ENCODE peak calls at places on chromosomes 1 and 21, in six cellular contexts. L is H9, F is IMR-90, D is trophoblast cell, O is neuronal stem cell, I is H1. C is an unnamed sample.

GRCh38 chr1:3349161-3349967 is 105.1 kb upstream of the ARHGEF16 start:
- DNase-seq in F (no peak), O (peak; percentile 31), L (peak; percentile 57), D (no peak), I (no peak), C (no peak)

GRCh38 chr1:27785763-27786162 is 12.7 kb downstream of the STX12 start:
- DNase-seq in I (no peak), O (no peak), F (peak; percentile 29), D (peak; percentile 73), L (no peak), C (peak; percentile 18)

GRCh38 chr1:153760440-153760839 is 14.8 kb upstream of the SLC27A3 start:
- DNase-seq in F (peak; percentile 68), I (no peak), O (no peak), L (no peak), D (no peak), C (no peak)

GRCh38 chr21:28899220-28899619 is 93.5 kb downstream of the LTN1 start:
- DNase-seq in L (no peak), D (no peak), F (no peak), O (no peak), I (no peak), C (no peak)

GRCh38 chr1:19448491-19449439 is 36.6 kb downstream of the CAPZB start:
- DNase-seq in D (peak; percentile 26), F (peak; percentile 93), L (no peak), O (no peak), I (no peak), C (peak; percentile 94)

GRCh38 chr1:63774617-63775417 is 1.0 kb downstream of the ROR1 start:
- DNase-seq in D (peak; percentile 19), O (peak; percentile 62), F (peak; percentile 36), L (peak; percentile 70), I (peak; percentile 81), C (peak; percentile 70)

GRCh38 chr1:165050246-165050645 is 306.3 kb downstream of the LMX1A start:
- DNase-seq in L (no peak), D (peak; percentile 39), O (no peak), I (no peak), F (no peak), C (no peak)

GRCh38 chr1:171611306-171611705 is 10.7 kb upstream of the MYOCOS start:
- DNase-seq in D (no peak), O (no peak), L (no peak), I (no peak), F (peak; percentile 38), C (peak; percentile 78)

GRCh38 chr1:14794136-14794768 is 195.8 kb downstream of the KAZN start:
- DNase-seq in D (no peak), L (no peak), I (no peak), O (no peak), F (no peak), C (no peak)

GRCh38 chr1:107327446-107327845 is 186.6 kb downstream of the NTNG1 start:
- DNase-seq in L (no peak), I (no peak), D (no peak), F (no peak), O (no peak), C (no peak)

GRCh38 chr1:186662752-186663151 is 17.5 kb downstream of the PTGS2 start:
- DNase-seq in O (no peak), L (no peak), F (peak; percentile 52), D (no peak), I (no peak), C (no peak)

GRCh38 chr1:37265156-37265555 is 209.2 kb upstream of the ZC3H12A start:
- DNase-seq in F (no peak), I (no peak), O (no peak), D (no peak), L (no peak), C (no peak)

GRCh38 chr1:11729498-11730428 is 6.2 kb upstream of the AGTRAP start:
- DNase-seq in L (no peak), I (no peak), D (no peak), F (no peak), O (no peak), C (peak; percentile 42)
- H3K23ac ChIP-seq in L (no peak overlapping the region), I (no peak overlapping the region), D (no peak overlapping the region), F (no peak overlapping the region), O (no peak overlapping the region), C (no peak overlapping the region)

GRCh38 chr21:44802396-44803153 is 955 bp upstream of the UBE2G2 start:
- DNase-seq in L (no peak), I (no peak), D (no peak), F (no peak), O (no peak), C (peak; percentile 33)

GRCh38 chr21:44803651-44804050 is 2.0 kb upstream of the UBE2G2 start:
- DNase-seq in O (no peak), L (no peak), D (no peak), I (no peak), F (no peak), C (no peak)

GRCh38 chr21:44800103-44800502 is 1.5 kb downstream of the UBE2G2 start:
- DNase-seq in F (peak; percentile 59), L (no peak), I (no peak), D (no peak), O (no peak), C (peak; percentile 47)

GRCh38 chr21:44801468-44802395 is at the start of gene UBE2G2:
- DNase-seq in I (peak; percentile 91), F (peak; percentile 65), L (peak; percentile 78), D (peak; percentile 64), O (peak; percentile 81), C (peak; percentile 85)

GRCh38 chr21:44800971-44801467 is 601 bp downstream of the UBE2G2 start:
- DNase-seq in D (peak; percentile 73), L (no peak), O (no peak), F (peak; percentile 26), I (no peak), C (peak; percentile 49)
- H2AFZ ChIP-seq in D (peak overlapping the region; percentile 20), L (no peak overlapping the region), O (peak overlapping the region; percentile 98), F (peak overlapping the region; percentile 99), I (no peak overlapping the region), C (peak overlapping the region; percentile 94)

GRCh38 chr21:41601573-41602371 is 93.8 kb upstream of the TMPRSS2 start:
- DNase-seq in F (peak; percentile 13), L (no peak), D (no peak), I (no peak), O (no peak), C (no peak)
- H3K4ac ChIP-seq in F (no peak overlapping the region), L (no peak overlapping the region), D (no peak overlapping the region), I (no peak overlapping the region), O (no peak overlapping the region), C (no peak overlapping the region)

GRCh38 chr1:89943846-89944781 is 50.8 kb upstream of the ZNF326 start:
- DNase-seq in O (no peak), F (peak; percentile 31), I (no peak), D (no peak), L (no peak), C (no peak)
- H3K23ac ChIP-seq in O (no peak overlapping the region), F (no peak overlapping the region), I (no peak overlapping the region), D (no peak overlapping the region), L (no peak overlapping the region), C (no peak overlapping the region)

GRCh38 chr1:87956072-87956471 is 627.4 kb downstream of the LMO4 start:
- DNase-seq in O (peak; percentile 49), I (no peak), F (peak; percentile 98), D (peak; percentile 88), L (no peak), C (peak; percentile 60)
- H2AFZ ChIP-seq in O (no peak overlapping the region), I (no peak overlapping the region), F (no peak overlapping the region), D (no peak overlapping the region), L (no peak overlapping the region), C (no peak overlapping the region)

GRCh38 chr1:25816112-25816718 is 3.5 kb upstream of the MTFR1L start:
- DNase-seq in F (no peak), O (no peak), D (no peak), L (no peak), I (no peak), C (no peak)

GRCh38 chr1:25820247-25821111 is 725 bp downstream of the MTFR1L start:
- DNase-seq in I (peak; percentile 74), L (peak; percentile 71), D (peak; percentile 73), O (no peak), F (peak; percentile 61), C (peak; percentile 82)

GRCh38 chr1:25817840-25818501 is 1.8 kb upstream of the MTFR1L start:
- DNase-seq in D (no peak), I (no peak), O (no peak), F (no peak), L (peak; percentile 61), C (no peak)

GRCh38 chr1:25819496-25820246 is at the start of gene MTFR1L:
- DNase-seq in F (peak; percentile 55), L (peak; percentile 91), O (peak; percentile 64), I (peak; percentile 91), D (peak; percentile 95), C (peak; percentile 83)

GRCh38 chr1:25818569-25818968 is 1.2 kb upstream of the MTFR1L start:
- DNase-seq in L (no peak), D (no peak), O (no peak), I (no peak), F (no peak), C (no peak)
- H3K4ac ChIP-seq in L (no peak overlapping the region), D (peak overlapping the region; percentile 62), O (no peak overlapping the region), I (peak overlapping the region; percentile 57), F (peak overlapping the region; percentile 89), C (peak overlapping the region; percentile 8)

C was measured in mesenchymal stem cell.